ENCODE peak calls at places on chromosomes 6 and 20, in four cellular contexts. X, N, K and I are unnamed samples.

GRCh38 chr20:309306-309840 is 12.0 kb downstream of the ZCCHC3 start:
- DNase-seq in X (no peak), N (peak; percentile 34), K (no peak), I (no peak)

GRCh38 chr6:129638055-129639019 is 71.6 kb downstream of the ARHGAP18 start:
- DNase-seq in X (no peak), N (no peak), K (no peak), I (no peak)

GRCh38 chr6:156780117-156780641 is 3.0 kb downstream of the ARID1B start:
- DNase-seq in X (peak; percentile 41), N (peak; percentile 68), K (no peak), I (peak; percentile 62)

GRCh38 chr6:15504040-15504491 is 158.8 kb downstream of the DTNBP1 start:
- DNase-seq in X (peak; percentile 41), N (peak; percentile 46), K (peak; percentile 64), I (no peak)

GRCh38 chr6:46010771-46011170 is 4.9 kb downstream of the CLIC5 start:
- DNase-seq in X (no peak), N (no peak), K (no peak), I (no peak)

GRCh38 chr6:8659404-8660189 is 224.3 kb upstream of the SLC35B3 start:
- DNase-seq in X (no peak), N (no peak), K (no peak), I (no peak)

GRCh38 chr20:33443006-33443511 is 504 bp downstream of the SNTA1 start:
- DNase-seq in X (peak; percentile 46), N (no peak), K (peak; percentile 75), I (no peak)

GRCh38 chr6:130996635-130997034 is 66.4 kb downstream of the EPB41L2 start:
- DNase-seq in X (no peak), N (no peak), K (no peak), I (no peak)

GRCh38 chr6:43254846-43255245 is 11.6 kb downstream of the TTBK1 start:
- DNase-seq in X (no peak), N (no peak), K (no peak), I (no peak)

GRCh38 chr20:17710379-17711305 is 10.9 kb downstream of the BANF2 start:
- DNase-seq in X (no peak), N (no peak), K (no peak), I (no peak)

GRCh38 chr20:15759546-15760216 is 813.6 kb downstream of the KIF16B start:
- DNase-seq in X (no peak), N (peak; percentile 2), K (no peak), I (no peak)

DNA sequence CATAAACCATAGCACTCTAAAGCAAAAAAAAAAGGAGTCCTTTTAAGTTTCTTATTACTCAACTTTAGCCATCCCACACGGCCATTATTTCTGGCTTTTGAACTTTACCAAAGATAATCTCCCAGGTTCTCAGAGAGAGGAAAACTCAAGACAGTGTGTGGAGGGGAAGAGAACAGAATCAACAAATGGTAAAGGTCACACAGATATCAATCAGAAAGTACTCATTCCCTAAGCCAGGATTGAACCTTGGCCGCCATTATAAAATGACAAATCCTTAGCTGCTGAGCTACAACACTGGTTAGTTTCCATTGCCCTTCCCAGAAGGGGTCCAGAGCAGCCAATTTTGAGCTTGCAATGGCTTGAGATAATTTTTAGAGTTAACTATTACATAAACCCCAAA is 10.1 kb upstream of the TRIM38 start:
- DNase-seq in X (no peak), N (no peak), K (no peak), I (no peak)
- TF ChIP-seq CTCF in X (no peak), N (no peak), K (no peak), I (no peak)

GRCh38 chr6:158603261-158604047 is 41.1 kb downstream of the DYNLT1 start:
- DNase-seq in X (no peak), N (peak; percentile 47), K (no peak), I (no peak)

GRCh38 chr6:158604048-158604406 is 40.5 kb downstream of the DYNLT1 start:
- DNase-seq in X (no peak), N (peak; percentile 44), K (no peak), I (no peak)

GRCh38 chr6:158606935-158607334 is 37.6 kb downstream of the DYNLT1 start:
- DNase-seq in X (no peak), N (no peak), K (no peak), I (no peak)

GRCh38 chr6:158607411-158608170 is 37.0 kb downstream of the DYNLT1 start:
- DNase-seq in X (no peak), N (no peak), K (no peak), I (no peak)

GRCh38 chr6:158605266-158605878 is 39.2 kb downstream of the DYNLT1 start:
- DNase-seq in X (peak; percentile 64), N (peak; percentile 85), K (no peak), I (peak; percentile 82)
- H3K36me3 ChIP-seq in X (no peaks in the 10 kb centered on the region), N (peaks cover 40% of the 10 kb centered on the region), K (peaks cover 59% of the 10 kb centered on the region), I (peaks cover 62% of the 10 kb centered on the region)

GRCh38 chr6:109515781-109516409 is 32.9 kb upstream of the ZBTB24 start:
- DNase-seq in X (no peak), N (no peak), K (no peak), I (no peak)
- H3K4me3 ChIP-seq in X (no peak overlapping the region), N (peak overlapping the region; percentile 31), K (peak overlapping the region; percentile 29), I (no peak overlapping the region)

GRCh38 chr6:132596201-132596600 is 6.7 kb upstream of the TAAR5 start:
- DNase-seq in X (no peak), N (no peak), K (no peak), I (no peak)

DNA sequence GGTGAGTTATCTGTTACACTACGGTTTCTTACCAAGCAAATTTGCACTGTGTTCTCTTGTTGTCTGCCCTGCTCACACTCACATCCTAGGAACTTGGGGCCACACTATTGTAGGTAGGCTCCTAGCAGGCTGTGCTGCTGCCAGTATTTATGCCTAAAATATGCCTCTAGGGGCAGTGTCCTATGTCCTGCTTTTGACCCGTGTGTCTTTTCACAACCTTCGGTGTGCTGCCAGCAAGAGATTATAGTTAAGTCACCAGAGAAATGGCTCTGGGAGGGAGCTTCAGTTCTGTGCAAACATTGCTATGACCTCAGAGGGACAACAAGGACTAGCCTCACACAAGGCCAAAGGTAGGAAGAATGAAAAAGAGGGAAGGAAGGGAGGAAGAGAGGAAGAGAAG is 8.9 kb upstream of the TAAR5 start:
- DNase-seq in X (no peak), N (peak; percentile 3), K (no peak), I (peak; percentile 12)
- TF ChIP-seq CTCF in X (peak; percentile 17), N (peak; percentile 40), K (peak; percentile 17), I (peak; percentile 51)

DNA sequence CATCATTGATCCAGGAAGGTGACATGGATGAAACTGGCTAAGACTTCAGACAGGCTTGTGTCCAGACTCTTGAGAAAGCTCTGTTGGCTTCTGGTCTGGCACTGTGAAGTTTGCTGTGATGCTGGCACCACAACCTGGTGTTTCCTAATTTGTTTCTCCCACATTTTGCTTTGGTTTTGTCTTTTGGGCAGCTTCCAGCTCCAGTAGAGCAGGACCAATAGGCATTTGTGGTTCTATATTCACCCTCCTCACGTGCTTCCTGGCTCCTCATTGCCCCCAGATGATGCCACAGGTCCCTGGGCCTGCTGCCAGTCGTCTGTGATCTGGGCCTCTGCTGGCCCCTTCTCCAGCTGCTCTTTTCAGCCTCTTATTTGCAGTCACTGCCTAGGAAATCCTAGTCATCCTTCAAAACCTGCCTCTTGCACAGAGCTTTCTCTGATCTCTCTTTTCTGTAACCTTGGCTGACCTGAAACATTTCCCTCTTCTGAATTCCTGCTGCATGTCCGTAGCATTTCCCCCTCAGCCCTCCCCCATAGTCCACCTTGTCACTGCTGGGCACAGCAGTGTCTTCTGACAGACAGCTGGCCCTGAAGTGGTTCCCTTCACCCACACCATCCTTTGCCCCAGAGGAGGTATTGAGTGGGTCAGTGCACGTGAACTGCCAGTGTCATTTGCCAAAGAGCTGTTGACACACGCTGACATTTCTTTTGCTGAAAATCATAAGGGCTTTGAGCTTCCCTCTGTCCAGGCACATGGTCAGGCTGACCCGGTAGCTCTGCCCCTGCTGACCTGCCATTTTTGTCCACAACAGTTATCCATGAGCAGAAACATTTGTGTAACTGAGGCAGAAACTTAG is 63.0 kb downstream of the PTPN1 start:
- DNase-seq in X (peak; percentile 85), N (peak; percentile 69), K (no peak), I (no peak)
- H3K36me3 ChIP-seq in X (peaks cover 28% of the 10 kb centered on the region), N (peaks cover 35% of the 10 kb centered on the region), K (peaks cover 71% of the 10 kb centered on the region), I (peaks cover 52% of the 10 kb centered on the region)